ENCODE peak calls at places on chromosome 6, in ten cellular contexts. F is transverse colon; P is colonic mucosa; Y is heart right ventricle; Z is GM23338; U is CD8-positive, alpha-beta memory T cell; L is neuronal stem cell; J is breast epithelium; C is stomach; R is small intestine. M is an unnamed sample. For H3K36me3, the result is how much of the 10 kb centered on the place peaks cover.

GRCh38 chr6:54084234-54084633 is 27.0 kb upstream of the MLIP start:
- DNase-seq in Z (no peak), J (no peak), R (peak), Y (no peak), F (no peak), C (no peak), L (no peak), P (no peak), U (no peak), M (no peak)

GRCh38 chr6:26196846-26197683 is 109.8 kb downstream of the HFE start:
- DNase-seq in R (peak), Z (peak), J (no peak), U (peak), P (peak), C (peak), L (peak), F (peak), Y (peak), M (peak)

GRCh38 chr6:163416640-163417253 is 2.2 kb downstream of the QKI start:
- DNase-seq in U (peak), J (no peak), Z (peak), R (peak), P (peak), F (peak), C (peak), Y (peak), L (peak), M (peak)

GRCh38 chr6:27273783-27274182 is 26.3 kb downstream of the PRSS16 start:
- DNase-seq in U (no peak), J (no peak), R (no peak), L (no peak), Y (no peak), C (no peak), Z (no peak), F (no peak), P (no peak), M (no peak)

GRCh38 chr6:34602318-34603111 is 46.4 kb upstream of the SPDEF start:
- DNase-seq in C (no peak), J (no peak), Y (no peak), U (no peak), R (peak), F (peak), P (peak), Z (no peak), L (no peak), M (no peak)

GRCh38 chr6:169051371-169051770 is 202.3 kb downstream of the THBS2 start:
- DNase-seq in U (no peak), L (no peak), Z (no peak), J (no peak), F (no peak), R (no peak), C (no peak), Y (no peak), P (no peak), M (no peak)

GRCh38 chr6:25698631-25699030 is 46.6 kb downstream of the SCGN start:
- DNase-seq in J (no peak), U (no peak), Z (no peak), L (no peak), C (no peak), F (no peak), R (no peak), P (no peak), Y (no peak), M (no peak)

GRCh38 chr6:118652051-118652699 is 784 bp upstream of the CEP85L start:
- DNase-seq in C (no peak), Z (peak), J (no peak), R (no peak), F (no peak), P (no peak), Y (no peak), U (no peak), L (no peak), M (no peak)

GRCh38 chr6:57262901-57263694 is 41.0 kb upstream of the RAB23 start:
- DNase-seq in R (no peak), Z (no peak), U (no peak), J (no peak), F (no peak), P (no peak), Y (no peak), L (no peak), C (no peak), M (no peak)

GRCh38 chr6:141316236-141316635 is 816.5 kb upstream of the GJE1 start:
- DNase-seq in C (no peak), P (no peak), Y (no peak), J (no peak), U (no peak), F (no peak), R (no peak), Z (no peak), L (no peak), M (no peak)

GRCh38 chr6:41801380-41801779 is 13.9 kb downstream of the TOMM6 start:
- DNase-seq in Y (no peak), L (no peak), R (no peak), F (no peak), Z (peak), C (no peak), J (no peak), U (no peak), P (no peak), M (no peak)

GRCh38 chr6:27768556-27768955 is 143.6 kb downstream of the OR2B2 start:
- DNase-seq in C (no peak), L (no peak), P (no peak), R (no peak), Z (no peak), J (no peak), F (no peak), U (no peak), Y (no peak), M (no peak)

GRCh38 chr6:44256291-44257006 is 879 bp downstream of the SLC35B2 start:
- DNase-seq in R (peak), Y (no peak), J (no peak), P (peak), C (peak), L (no peak), U (peak), F (peak), Z (peak), M (no peak)

DNA sequence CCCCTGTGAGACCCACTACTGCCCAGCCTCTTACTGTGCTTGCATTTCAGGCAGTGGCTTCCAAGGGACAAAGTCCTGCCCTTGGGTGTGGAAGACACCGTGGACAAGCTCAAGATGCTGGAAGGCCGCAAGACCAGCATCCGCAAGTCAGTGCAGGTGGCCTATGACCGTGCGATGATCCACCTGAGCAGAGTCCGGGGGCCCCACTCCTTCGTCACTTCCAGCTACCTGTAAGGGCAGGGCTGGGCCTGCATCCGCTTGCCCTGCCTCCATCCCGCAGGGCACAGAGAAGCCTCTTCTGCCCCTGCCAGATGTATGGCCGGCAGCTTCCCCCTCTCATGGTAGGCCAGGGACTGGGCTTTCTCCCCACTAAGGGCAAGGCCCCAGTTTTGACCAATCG is 33.8 kb downstream of the BRPF3 start:
- DNase-seq in C (no peak), P (no peak), Y (no peak), U (no peak), Z (no peak), R (no peak), L (no peak), F (no peak), J (no peak), M (no peak)
- H3K36me3 ChIP-seq in C (half or more), P (under half), Y (half or more), U (under half), Z (under half), R (under half), L (half or more), F (under half), J (under half), M (half or more)

GRCh38 chr6:106098383-106099234 is 12.5 kb downstream of the PRDM1 start:
- DNase-seq in Y (peak), P (peak), U (peak), Z (peak), J (no peak), F (peak), C (peak), R (peak), L (no peak), M (peak)

GRCh38 chr6:106094261-106094963 is 8.3 kb downstream of the PRDM1 start:
- DNase-seq in P (no peak), Y (no peak), L (no peak), Z (no peak), J (no peak), F (no peak), U (no peak), C (no peak), R (no peak), M (no peak)

GRCh38 chr6:106092279-106092678 is 6.1 kb downstream of the PRDM1 start:
- DNase-seq in F (no peak), J (no peak), R (no peak), U (no peak), Y (no peak), C (no peak), L (no peak), Z (no peak), P (no peak), M (no peak)

GRCh38 chr6:106097368-106098231 is 11.5 kb downstream of the PRDM1 start:
- DNase-seq in U (peak), P (peak), Y (no peak), C (no peak), F (peak), R (peak), J (no peak), Z (no peak), L (no peak), M (peak)

DNA sequence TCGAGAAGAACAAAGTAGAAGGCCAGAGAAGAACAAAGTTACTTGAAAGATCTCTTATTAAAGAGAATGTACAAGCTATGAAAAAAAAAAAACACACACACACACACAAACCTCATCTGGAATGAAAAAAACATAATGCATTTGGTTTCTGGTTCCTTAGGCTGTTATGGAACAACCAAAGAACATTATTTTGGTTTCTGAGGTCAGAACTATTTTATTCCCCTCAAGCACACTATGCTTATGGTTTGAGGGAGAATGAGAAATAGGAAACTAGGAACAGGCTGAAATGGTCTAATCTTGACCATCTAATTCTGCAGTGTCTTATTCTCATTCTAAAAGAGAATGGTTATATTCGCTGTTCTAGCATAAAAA is 8.8 kb downstream of the PRDM1 start:
- DNase-seq in Z (no peak), C (no peak), U (no peak), P (no peak), R (no peak), J (no peak), F (no peak), L (no peak), Y (no peak), M (no peak)
- H3K36me3 ChIP-seq in Z (under half), C (under half), U (under half), P (under half), R (under half), J (under half), F (under half), L (under half), Y (under half), M (under half)

GRCh38 chr6:107628878-107629277 is 139.0 kb downstream of the SOBP start:
- DNase-seq in C (no peak), P (no peak), Y (no peak), L (no peak), Z (no peak), U (no peak), R (no peak), J (no peak), F (no peak), M (no peak)
- H3K36me3 ChIP-seq in C (under half), P (under half), Y (under half), L (under half), Z (under half), U (under half), R (under half), J (under half), F (under half), M (under half)

DNA sequence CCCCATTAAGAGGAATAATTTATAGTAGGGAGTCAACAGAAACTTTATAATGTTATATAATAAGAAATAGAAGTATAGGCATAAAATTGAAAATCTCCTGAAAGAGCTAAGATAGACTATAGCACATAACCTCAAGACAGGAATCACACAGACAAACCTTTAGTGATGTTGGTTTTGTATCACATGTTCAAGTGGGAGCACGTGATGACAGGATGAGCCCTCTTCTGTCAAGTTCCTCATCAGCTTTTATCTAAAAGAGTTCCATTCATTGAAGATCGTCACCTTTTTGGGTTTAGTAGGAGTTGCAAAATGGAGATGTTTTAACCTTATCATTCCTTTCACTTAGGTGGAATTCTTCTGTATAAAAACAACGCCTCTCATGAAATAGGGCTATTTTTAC is 127.0 kb downstream of the MCHR2 start:
- DNase-seq in C (no peak), F (no peak), P (no peak), Y (no peak), R (no peak), U (peak), L (no peak), Z (no peak), J (no peak), M (no peak)
- H3K36me3 ChIP-seq in C (under half), F (under half), P (under half), Y (under half), R (under half), U (under half), L (under half), Z (under half), J (under half), M (under half)

DNA sequence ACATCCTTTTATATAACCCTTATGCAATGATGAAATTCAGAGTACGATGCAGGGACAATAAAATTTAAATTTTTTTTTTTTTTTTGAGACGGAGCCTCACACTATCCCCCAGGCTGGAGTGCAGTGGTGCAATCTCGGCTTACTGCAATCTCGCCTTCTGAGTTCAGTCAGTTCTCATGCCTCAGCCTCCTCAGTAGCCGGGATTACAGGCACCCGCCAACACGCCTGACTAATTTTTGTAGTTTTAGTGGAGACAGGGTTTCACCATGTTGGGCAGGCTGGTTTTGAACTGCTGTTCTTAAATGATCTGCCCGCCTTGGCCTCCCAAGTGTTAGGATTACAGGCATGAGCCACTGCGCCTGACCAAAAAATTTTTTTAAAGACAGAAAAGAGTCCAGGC is 15.2 kb downstream of the MTO1 start:
- DNase-seq in R (no peak), U (no peak), L (no peak), Y (no peak), P (no peak), F (no peak), Z (no peak), J (no peak), C (no peak), M (no peak)
- H3K36me3 ChIP-seq in R (under half), U (under half), L (half or more), Y (half or more), P (under half), F (under half), Z (under half), J (under half), C (half or more), M (half or more)

DNA sequence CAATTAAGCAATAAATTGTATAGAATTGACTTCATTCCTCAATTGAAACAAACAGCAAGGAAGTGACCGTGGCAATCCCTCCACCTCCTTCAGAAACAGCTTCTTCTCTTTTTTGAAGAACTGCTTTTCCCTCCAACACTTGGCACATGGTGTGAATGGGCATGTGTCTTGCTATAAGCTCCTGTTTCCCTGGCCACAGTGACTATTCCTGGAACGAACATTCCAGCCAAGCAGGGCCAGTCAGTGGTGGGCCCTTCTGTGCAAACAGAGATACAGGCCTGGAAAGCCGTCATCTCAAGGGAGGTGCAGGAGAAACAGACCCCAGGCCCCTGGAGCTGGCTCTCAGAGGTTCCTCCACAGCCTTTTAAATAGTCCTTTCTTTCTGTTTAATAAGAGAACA is 6.9 kb downstream of the TXNDC5 start:
- DNase-seq in J (no peak), C (no peak), L (no peak), F (no peak), Z (no peak), R (no peak), P (no peak), U (no peak), Y (no peak), M (no peak)
- H3K36me3 ChIP-seq in J (under half), C (half or more), L (half or more), F (under half), Z (under half), R (under half), P (under half), U (under half), Y (half or more), M (under half)

DNA sequence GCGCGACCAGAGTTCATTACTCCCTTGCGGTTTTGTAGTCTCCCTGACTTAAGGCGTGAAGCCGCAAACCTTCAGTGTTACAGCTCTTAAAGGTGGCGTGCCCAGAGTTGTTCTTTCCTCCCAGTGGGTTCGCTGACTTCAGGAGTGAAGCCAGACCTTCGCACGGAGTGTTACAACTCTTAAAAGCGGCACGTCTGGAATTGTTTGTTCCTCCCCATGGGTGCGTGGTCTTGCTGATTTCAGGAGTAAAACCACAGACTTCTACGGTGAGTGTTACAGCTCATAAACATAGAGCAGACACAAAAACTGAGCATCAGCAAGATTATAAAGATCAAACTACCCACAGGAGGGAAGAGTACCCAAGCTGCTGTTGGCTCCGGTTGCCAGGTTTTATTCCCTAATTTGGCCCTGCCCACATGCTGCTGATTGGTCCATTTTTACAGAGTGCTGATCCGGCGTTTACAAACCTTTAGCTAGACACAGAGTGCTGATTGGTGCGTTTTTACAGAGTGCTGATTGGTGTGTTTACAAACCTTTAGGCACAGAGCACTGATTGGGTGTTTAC is 10.4 kb downstream of the TMEM14C start:
- DNase-seq in R (no peak), Y (no peak), U (no peak), Z (peak), C (no peak), P (no peak), F (no peak), J (no peak), L (no peak), M (no peak)
- H3K36me3 ChIP-seq in R (under half), Y (half or more), U (under half), Z (under half), C (half or more), P (under half), F (under half), J (under half), L (half or more), M (under half)

GRCh38 chr6:82608777-82609176 is 245.2 kb downstream of the TPBG start:
- DNase-seq in Z (no peak), C (no peak), P (no peak), Y (no peak), U (no peak), J (no peak), F (no peak), R (no peak), L (peak), M (no peak)

GRCh38 chr6:82612475-82612874 is 248.9 kb downstream of the TPBG start:
- DNase-seq in C (no peak), R (no peak), U (no peak), J (no peak), L (no peak), P (no peak), Y (no peak), F (no peak), Z (no peak), M (no peak)

GRCh38 chr6:82611751-82612150 is 248.1 kb downstream of the TPBG start:
- DNase-seq in Z (no peak), F (no peak), P (no peak), C (no peak), J (no peak), U (no peak), L (no peak), Y (no peak), R (no peak), M (no peak)

DNA sequence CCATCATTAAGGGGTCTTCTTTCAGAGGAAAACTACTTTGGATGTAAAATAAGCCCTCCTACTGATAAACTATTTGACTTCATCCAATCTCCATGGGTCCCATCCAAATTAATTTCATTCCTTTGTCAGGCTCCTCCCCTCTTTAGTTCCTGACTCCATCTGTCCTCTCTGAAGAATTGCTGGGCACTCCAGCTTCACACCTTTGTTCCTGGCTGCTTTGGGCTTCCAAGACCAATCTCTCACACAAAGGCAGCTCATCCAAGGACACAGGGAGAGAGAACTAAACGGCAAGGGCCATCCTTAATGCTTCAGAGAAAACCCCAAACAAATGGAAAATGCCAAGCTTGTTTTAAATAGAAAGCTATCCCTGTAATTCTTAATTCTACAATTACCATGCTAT is 244.7 kb downstream of the TPBG start:
- DNase-seq in C (no peak), F (no peak), P (no peak), Z (no peak), U (no peak), R (no peak), Y (no peak), L (peak), J (no peak), M (no peak)
- H3K36me3 ChIP-seq in C (under half), F (under half), P (under half), Z (under half), U (under half), R (under half), Y (under half), L (under half), J (under half), M (under half)

M was measured in CD4-positive, CD25-positive, alpha-beta regulatory T cell.